ENCODE peak calls at places on chromosomes 6 and 20, in six cellular contexts. P, S, N, C, M and T are unnamed samples.
A peak's percentile ranks its signal among the peaks of the same experiment; 100 is the strongest.

GRCh38 chr6:153003294-153003645 is 761 bp upstream of the MTRF1L start:
- DNase-seq in P (no peak), S (peak; percentile 15), N (no peak), C (no peak), M (peak; percentile 33), T (no peak)

GRCh38 chr6:129701721-129702455 is 8.1 kb downstream of the ARHGAP18 start:
- DNase-seq in P (no peak), S (no peak), N (no peak), C (no peak), M (no peak), T (no peak)

GRCh38 chr20:34536798-34537394 is 20.7 kb downstream of the DYNLRB1 start:
- DNase-seq in P (no peak), S (peak; percentile 46), N (peak; percentile 64), C (no peak), M (peak; percentile 41), T (peak; percentile 77)

GRCh38 chr20:50111120-50111828 is 1.7 kb downstream of the UBE2V1 start:
- DNase-seq in P (no peak), S (no peak), N (peak; percentile 71), C (no peak), M (no peak), T (no peak)

GRCh38 chr6:161272600-161273355 is 1.1 kb downstream of the AGPAT4 start:
- DNase-seq in P (no peak), S (peak; percentile 62), N (peak; percentile 66), C (no peak), M (no peak), T (no peak)

GRCh38 chr20:46849751-46850150 is 44.9 kb upstream of the EYA2 start:
- DNase-seq in P (no peak), S (no peak), N (no peak), C (no peak), M (no peak), T (no peak)

GRCh38 chr6:163828038-163828790 is 413.7 kb downstream of the QKI start:
- DNase-seq in P (no peak), S (no peak), N (no peak), C (no peak), M (no peak), T (no peak)

GRCh38 chr20:13432126-13432525 is 206.6 kb downstream of the TASP1 start:
- DNase-seq in P (no peak), S (no peak), N (no peak), C (no peak), M (no peak), T (no peak)

GRCh38 chr6:87929843-87930288 is 117.8 kb upstream of the SPACA1 start:
- DNase-seq in P (peak; percentile 75), S (peak; percentile 75), N (peak; percentile 77), C (peak; percentile 71), M (peak; percentile 78), T (peak; percentile 77)

GRCh38 chr6:119728220-119728750 is 378.7 kb upstream of the MAN1A1 start:
- DNase-seq in P (no peak), S (no peak), N (peak; percentile 8), C (no peak), M (peak; percentile 24), T (no peak)

GRCh38 chr6:30761791-30762429 is 17.6 kb upstream of the IER3 start:
- DNase-seq in P (no peak), S (no peak), N (no peak), C (no peak), M (no peak), T (no peak)

GRCh38 chr6:30760537-30760936 is 16.2 kb upstream of the IER3 start:
- DNase-seq in P (no peak), S (no peak), N (no peak), C (no peak), M (no peak), T (no peak)

GRCh38 chr6:30766461-30767157 is 22.3 kb upstream of the IER3 start:
- DNase-seq in P (no peak), S (no peak), N (no peak), C (no peak), M (no peak), T (no peak)

GRCh38 chr6:30763155-30763617 is 18.8 kb upstream of the IER3 start:
- DNase-seq in P (no peak), S (no peak), N (no peak), C (no peak), M (no peak), T (no peak)

GRCh38 chr6:30763618-30764489 is 19.5 kb upstream of the IER3 start:
- DNase-seq in P (no peak), S (no peak), N (peak; percentile 58), C (peak; percentile 66), M (peak; percentile 99), T (no peak)
- TF ChIP-seq CHD2 in P (no peak), S (no peak), N (no peak), C (no peak), M (no peak), T (no peak)

GRCh38 chr20:24651973-24652340 is 182.5 kb downstream of the SYNDIG1 start:
- DNase-seq in P (no peak), S (no peak), N (no peak), C (no peak), M (no peak), T (no peak)

GRCh38 chr20:24648481-24648880 is 179.1 kb downstream of the SYNDIG1 start:
- DNase-seq in P (no peak), S (no peak), N (no peak), C (no peak), M (no peak), T (no peak)

GRCh38 chr20:24648919-24649318 is 179.5 kb downstream of the SYNDIG1 start:
- DNase-seq in P (no peak), S (no peak), N (no peak), C (peak; percentile 24), M (no peak), T (no peak)

GRCh38 chr20:24651171-24651972 is 181.9 kb downstream of the SYNDIG1 start:
- DNase-seq in P (peak; percentile 61), S (no peak), N (no peak), C (no peak), M (no peak), T (no peak)

GRCh38 chr20:24650091-24650490 is 180.7 kb downstream of the SYNDIG1 start:
- DNase-seq in P (no peak), S (no peak), N (no peak), C (no peak), M (no peak), T (no peak)
- TF ChIP-seq CHD2 in P (no peak), S (no peak), N (no peak), C (no peak), M (no peak), T (no peak)

GRCh38 chr6:33925869-33926268 is 122.1 kb upstream of the MLN start:
- DNase-seq in P (no peak), S (no peak), N (no peak), C (no peak), M (no peak), T (no peak)

GRCh38 chr6:33926451-33926850 is 122.6 kb upstream of the MLN start:
- DNase-seq in P (peak; percentile 15), S (peak; percentile 76), N (peak; percentile 69), C (no peak), M (no peak), T (no peak)

GRCh38 chr6:33927112-33927511 is 123.3 kb upstream of the MLN start:
- DNase-seq in P (no peak), S (no peak), N (no peak), C (no peak), M (no peak), T (no peak)

GRCh38 chr6:33929575-33930288 is 125.9 kb upstream of the MLN start:
- DNase-seq in P (no peak), S (no peak), N (no peak), C (no peak), M (no peak), T (no peak)

GRCh38 chr6:33927551-33927950 is 123.7 kb upstream of the MLN start:
- DNase-seq in P (no peak), S (no peak), N (no peak), C (no peak), M (no peak), T (no peak)
- TF ChIP-seq CHD2 in P (no peak), S (no peak), N (no peak), C (no peak), M (no peak), T (no peak)

DNA sequence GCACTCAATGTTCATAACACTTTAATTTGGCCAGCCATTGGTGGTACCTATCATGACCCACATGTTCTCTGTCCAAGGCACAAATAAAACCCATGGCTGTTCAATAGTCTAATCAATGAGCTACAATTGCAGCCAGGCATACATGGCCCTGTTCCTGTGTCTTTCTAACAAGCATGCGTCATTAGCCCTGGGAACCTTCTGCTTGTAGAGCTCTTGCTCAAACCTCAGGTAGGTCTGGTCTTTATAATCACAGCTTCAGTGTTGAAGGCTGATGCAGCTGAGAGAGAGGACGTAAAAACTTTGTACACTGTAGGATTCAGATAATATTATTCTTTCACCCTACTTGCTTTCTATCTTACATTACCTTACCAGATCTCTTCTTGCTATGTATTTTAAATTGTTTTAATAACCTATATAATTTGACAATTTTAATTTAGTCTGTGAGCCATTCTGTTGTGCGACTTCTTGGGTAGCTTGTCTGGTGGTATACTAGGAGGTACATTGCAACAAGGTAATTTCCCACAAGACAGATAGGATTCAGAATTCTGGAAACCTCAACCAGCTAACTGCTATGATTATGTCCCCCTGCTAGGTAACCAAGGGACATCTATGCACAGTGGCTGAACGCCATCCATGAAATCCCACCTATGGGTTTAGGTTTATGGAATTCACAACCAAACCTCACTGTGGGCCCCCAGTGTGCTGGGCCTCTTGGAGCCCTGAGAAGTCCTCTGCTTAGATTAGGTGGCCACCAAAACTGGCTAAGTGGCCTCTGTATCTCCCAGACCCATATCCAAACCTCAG is 55.4 kb upstream of the RIPOR2 start:
- DNase-seq in P (no peak), S (no peak), N (no peak), C (no peak), M (no peak), T (no peak)
- TF ChIP-seq CHD2 in P (no peak), S (no peak), N (no peak), C (no peak), M (no peak), T (no peak)

GRCh38 chr20:32965115-32965514 is 39.1 kb downstream of the SUN5 start:
- DNase-seq in P (no peak), S (peak; percentile 8), N (no peak), C (no peak), M (no peak), T (no peak)

GRCh38 chr20:32965581-32966373 is 38.5 kb downstream of the SUN5 start:
- DNase-seq in P (no peak), S (peak; percentile 4), N (no peak), C (no peak), M (no peak), T (no peak)

GRCh38 chr20:32963176-32963575 is 41.1 kb downstream of the SUN5 start:
- DNase-seq in P (no peak), S (peak; percentile 5), N (no peak), C (no peak), M (no peak), T (no peak)

GRCh38 chr20:32966382-32966781 is 37.9 kb downstream of the SUN5 start:
- DNase-seq in P (no peak), S (peak; percentile 2), N (no peak), C (no peak), M (no peak), T (no peak)

GRCh38 chr20:32964575-32964974 is 39.7 kb downstream of the SUN5 start:
- DNase-seq in P (no peak), S (no peak), N (no peak), C (no peak), M (no peak), T (no peak)
- TF ChIP-seq CHD2 in P (no peak), S (no peak), N (no peak), C (no peak), M (no peak), T (no peak)